ENCODE peak calls at places on chromosomes 16 and 17, in eight cellular contexts. One of them, this sample, is unnamed.

GRCh38 chr17:9917131-9917530 is 12.1 kb upstream of the RCVRN start:
- DNase-seq in foreskin fibroblast: no peak
- DNase-seq in stimulated activated CD4-positive, alpha-beta T cell treated with anti-CD3 and anti-CD28 coated beads, Interleukin-1b, Interleukin-23, amount 100 ng/mL, for 24 hours: no peak
- DNase-seq in neuronal stem cell: no peak
- DNase-seq in AG08395: no peak
- DNase-seq in astrocyte of the spinal cord: no peak
- DNase-seq in NCI-H510A: no peak
- DNase-seq in astrocyte of the hippocampus: no peak
- DNase-seq in this sample: no peak

GRCh38 chr16:9521749-9522370 is 430.4 kb downstream of the HAPSTR1 start:
- DNase-seq in foreskin fibroblast: no peak
- DNase-seq in stimulated activated CD4-positive, alpha-beta T cell treated with anti-CD3 and anti-CD28 coated beads, Interleukin-1b, Interleukin-23, amount 100 ng/mL, for 24 hours: no peak
- DNase-seq in neuronal stem cell: peak; percentile 17
- DNase-seq in AG08395: no peak
- DNase-seq in astrocyte of the spinal cord: no peak
- DNase-seq in NCI-H510A: no peak
- DNase-seq in astrocyte of the hippocampus: peak; percentile 35
- DNase-seq in this sample: peak; percentile 20

GRCh38 chr16:48526058-48526957 is 83.7 kb downstream of the N4BP1 start:
- DNase-seq in foreskin fibroblast: no peak
- DNase-seq in stimulated activated CD4-positive, alpha-beta T cell treated with anti-CD3 and anti-CD28 coated beads, Interleukin-1b, Interleukin-23, amount 100 ng/mL, for 24 hours: no peak
- DNase-seq in neuronal stem cell: no peak
- DNase-seq in AG08395: no peak
- DNase-seq in astrocyte of the spinal cord: no peak
- DNase-seq in NCI-H510A: peak; percentile 60
- DNase-seq in astrocyte of the hippocampus: peak; percentile 24
- DNase-seq in this sample: peak; percentile 38

GRCh38 chr17:32795339-32795979 is 81.5 kb downstream of the MYO1D start:
- DNase-seq in foreskin fibroblast: no peak
- DNase-seq in stimulated activated CD4-positive, alpha-beta T cell treated with anti-CD3 and anti-CD28 coated beads, Interleukin-1b, Interleukin-23, amount 100 ng/mL, for 24 hours: no peak
- DNase-seq in neuronal stem cell: no peak
- DNase-seq in AG08395: no peak
- DNase-seq in astrocyte of the spinal cord: no peak
- DNase-seq in NCI-H510A: no peak
- DNase-seq in astrocyte of the hippocampus: no peak
- DNase-seq in this sample: no peak

GRCh38 chr17:16491703-16492612 is at the start of gene LRRC75A:
- DNase-seq in foreskin fibroblast: peak; percentile 26
- DNase-seq in stimulated activated CD4-positive, alpha-beta T cell treated with anti-CD3 and anti-CD28 coated beads, Interleukin-1b, Interleukin-23, amount 100 ng/mL, for 24 hours: peak; percentile 32
- DNase-seq in neuronal stem cell: peak; percentile 76
- DNase-seq in AG08395: peak; percentile 75
- DNase-seq in astrocyte of the spinal cord: no peak
- DNase-seq in NCI-H510A: no peak
- DNase-seq in astrocyte of the hippocampus: peak; percentile 64
- DNase-seq in this sample: peak; percentile 57

GRCh38 chr16:19583665-19584300 is 28.3 kb downstream of the VPS35L start:
- DNase-seq in foreskin fibroblast: no peak
- DNase-seq in stimulated activated CD4-positive, alpha-beta T cell treated with anti-CD3 and anti-CD28 coated beads, Interleukin-1b, Interleukin-23, amount 100 ng/mL, for 24 hours: peak; percentile 2
- DNase-seq in neuronal stem cell: peak; percentile 20
- DNase-seq in AG08395: peak; percentile 25
- DNase-seq in astrocyte of the spinal cord: peak; percentile 55
- DNase-seq in NCI-H510A: no peak
- DNase-seq in astrocyte of the hippocampus: peak; percentile 70
- DNase-seq in this sample: peak; percentile 47

GRCh38 chr16:4882261-4882632 is 35.0 kb downstream of the UBN1 start:
- DNase-seq in foreskin fibroblast: peak; percentile 47
- DNase-seq in stimulated activated CD4-positive, alpha-beta T cell treated with anti-CD3 and anti-CD28 coated beads, Interleukin-1b, Interleukin-23, amount 100 ng/mL, for 24 hours: no peak
- DNase-seq in neuronal stem cell: no peak
- DNase-seq in AG08395: peak; percentile 43
- DNase-seq in astrocyte of the spinal cord: peak; percentile 63
- DNase-seq in NCI-H510A: no peak
- DNase-seq in astrocyte of the hippocampus: peak; percentile 84
- DNase-seq in this sample: no peak

GRCh38 chr16:75559564-75560372 is 3.7 kb upstream of the TMEM231 start:
- DNase-seq in foreskin fibroblast: peak; percentile 62
- DNase-seq in stimulated activated CD4-positive, alpha-beta T cell treated with anti-CD3 and anti-CD28 coated beads, Interleukin-1b, Interleukin-23, amount 100 ng/mL, for 24 hours: no peak
- DNase-seq in neuronal stem cell: no peak
- DNase-seq in AG08395: peak; percentile 50
- DNase-seq in astrocyte of the spinal cord: peak; percentile 33
- DNase-seq in NCI-H510A: no peak
- DNase-seq in astrocyte of the hippocampus: peak; percentile 32
- DNase-seq in this sample: peak; percentile 47

GRCh38 chr16:89322381-89323119 is 105.0 kb downstream of the ZNF778 start:
- DNase-seq in foreskin fibroblast: peak; percentile 80
- DNase-seq in stimulated activated CD4-positive, alpha-beta T cell treated with anti-CD3 and anti-CD28 coated beads, Interleukin-1b, Interleukin-23, amount 100 ng/mL, for 24 hours: no peak
- DNase-seq in neuronal stem cell: no peak
- DNase-seq in AG08395: peak; percentile 53
- DNase-seq in astrocyte of the spinal cord: peak; percentile 83
- DNase-seq in NCI-H510A: peak; percentile 65
- DNase-seq in astrocyte of the hippocampus: peak; percentile 77
- DNase-seq in this sample: peak; percentile 80

GRCh38 chr17:67520282-67520906 is 143.3 kb downstream of the PITPNC1 start:
- DNase-seq in foreskin fibroblast: peak; percentile 73
- DNase-seq in stimulated activated CD4-positive, alpha-beta T cell treated with anti-CD3 and anti-CD28 coated beads, Interleukin-1b, Interleukin-23, amount 100 ng/mL, for 24 hours: no peak
- DNase-seq in neuronal stem cell: no peak
- DNase-seq in AG08395: peak; percentile 50
- DNase-seq in astrocyte of the spinal cord: peak; percentile 48
- DNase-seq in NCI-H510A: peak; percentile 9
- DNase-seq in astrocyte of the hippocampus: peak; percentile 43
- DNase-seq in this sample: no peak

GRCh38 chr17:64784353-64784798 is 122.3 kb upstream of the SMURF2 start:
- DNase-seq in foreskin fibroblast: no peak
- DNase-seq in stimulated activated CD4-positive, alpha-beta T cell treated with anti-CD3 and anti-CD28 coated beads, Interleukin-1b, Interleukin-23, amount 100 ng/mL, for 24 hours: no peak
- DNase-seq in neuronal stem cell: no peak
- DNase-seq in AG08395: no peak
- DNase-seq in astrocyte of the spinal cord: no peak
- DNase-seq in NCI-H510A: no peak
- DNase-seq in astrocyte of the hippocampus: no peak
- DNase-seq in this sample: no peak

GRCh38 chr17:40025991-40026815 is 11.0 kb downstream of the CSF3 start:
- DNase-seq in foreskin fibroblast: no peak
- DNase-seq in stimulated activated CD4-positive, alpha-beta T cell treated with anti-CD3 and anti-CD28 coated beads, Interleukin-1b, Interleukin-23, amount 100 ng/mL, for 24 hours: no peak
- DNase-seq in neuronal stem cell: no peak
- DNase-seq in AG08395: no peak
- DNase-seq in astrocyte of the spinal cord: peak; percentile 54
- DNase-seq in NCI-H510A: peak; percentile 82
- DNase-seq in astrocyte of the hippocampus: peak; percentile 77
- DNase-seq in this sample: peak; percentile 85

GRCh38 chr17:78822552-78822951 is 18.1 kb downstream of the USP36 start:
- DNase-seq in foreskin fibroblast: peak; percentile 98
- DNase-seq in stimulated activated CD4-positive, alpha-beta T cell treated with anti-CD3 and anti-CD28 coated beads, Interleukin-1b, Interleukin-23, amount 100 ng/mL, for 24 hours: no peak
- DNase-seq in neuronal stem cell: no peak
- DNase-seq in AG08395: peak; percentile 95
- DNase-seq in astrocyte of the spinal cord: peak; percentile 80
- DNase-seq in NCI-H510A: no peak
- DNase-seq in astrocyte of the hippocampus: peak; percentile 64
- DNase-seq in this sample: peak; percentile 97

GRCh38 chr17:72338304-72338703 is 217.5 kb downstream of the SOX9 start:
- DNase-seq in foreskin fibroblast: no peak
- DNase-seq in stimulated activated CD4-positive, alpha-beta T cell treated with anti-CD3 and anti-CD28 coated beads, Interleukin-1b, Interleukin-23, amount 100 ng/mL, for 24 hours: no peak
- DNase-seq in neuronal stem cell: no peak
- DNase-seq in AG08395: no peak
- DNase-seq in astrocyte of the spinal cord: no peak
- DNase-seq in NCI-H510A: no peak
- DNase-seq in astrocyte of the hippocampus: peak; percentile 38
- DNase-seq in this sample: no peak

GRCh38 chr16:48206594-48207242 is 37.4 kb upstream of the LONP2 start:
- DNase-seq in foreskin fibroblast: no peak
- DNase-seq in stimulated activated CD4-positive, alpha-beta T cell treated with anti-CD3 and anti-CD28 coated beads, Interleukin-1b, Interleukin-23, amount 100 ng/mL, for 24 hours: no peak
- DNase-seq in neuronal stem cell: no peak
- DNase-seq in AG08395: no peak
- DNase-seq in astrocyte of the spinal cord: no peak
- DNase-seq in NCI-H510A: no peak
- DNase-seq in astrocyte of the hippocampus: no peak
- DNase-seq in this sample: peak; percentile 6

GRCh38 chr16:28280881-28281836 is 11.2 kb upstream of the SBK1 start:
- DNase-seq in foreskin fibroblast: no peak
- DNase-seq in stimulated activated CD4-positive, alpha-beta T cell treated with anti-CD3 and anti-CD28 coated beads, Interleukin-1b, Interleukin-23, amount 100 ng/mL, for 24 hours: no peak
- DNase-seq in neuronal stem cell: no peak
- DNase-seq in AG08395: no peak
- DNase-seq in astrocyte of the spinal cord: no peak
- DNase-seq in NCI-H510A: no peak
- DNase-seq in astrocyte of the hippocampus: no peak
- DNase-seq in this sample: no peak